ENCODE peak calls at places on chromosomes 13 and 19, in six cellular contexts. Y, K, P, L, C and O are unnamed samples.

GRCh38 chr19:43481701-43482100 is 16.3 kb upstream of the LYPD3 start:
- DNase-seq in P (no peak), Y (no peak), C (no peak), L (no peak), K (no peak), O (no peak)

GRCh38 chr19:54469496-54469934 is 3.6 kb downstream of the CDC42EP5 start:
- DNase-seq in K (peak), L (no peak), P (peak), C (no peak), Y (no peak), O (no peak)

GRCh38 chr13:37187611-37188010 is 82.1 kb upstream of the CSNK1A1L start:
- DNase-seq in P (no peak), K (no peak), L (no peak), C (no peak), Y (no peak), O (no peak)

GRCh38 chr19:16070366-16070990 is 5.8 kb upstream of the TPM4 start:
- DNase-seq in Y (peak), L (no peak), C (no peak), P (peak), K (peak), O (peak)

GRCh38 chr13:78680064-78680463 is 21.1 kb upstream of the OBI1 start:
- DNase-seq in C (no peak), P (no peak), Y (no peak), K (no peak), L (no peak), O (no peak)

GRCh38 chr13:30665638-30666037 is 47.9 kb downstream of the USPL1 start:
- DNase-seq in L (no peak), K (no peak), C (no peak), P (no peak), Y (no peak), O (no peak)

GRCh38 chr19:53881482-53882390 is at the start of gene PRKCG:
- DNase-seq in L (no peak), C (peak), P (peak), K (peak), Y (no peak), O (peak)

GRCh38 chr19:7326105-7326877 is 22.4 kb upstream of the ARHGEF18 start:
- DNase-seq in C (peak), L (no peak), Y (no peak), P (peak), K (no peak), O (no peak)

GRCh38 chr19:47273313-47274070 is 1.2 kb upstream of the INAFM1 start:
- DNase-seq in K (peak), Y (peak), C (peak), P (peak), L (peak), O (peak)

GRCh38 chr19:531753-532571 is at the start of gene CDC34:
- DNase-seq in L (no peak), Y (no peak), C (no peak), P (peak), K (no peak), O (no peak)

GRCh38 chr19:2302319-2303208 is 5.4 kb downstream of the LINGO3 start:
- DNase-seq in P (peak), L (no peak), C (peak), Y (no peak), K (peak), O (peak)

GRCh38 chr13:103238441-103238840 is 172.2 kb upstream of the SLC10A2 start:
- DNase-seq in Y (no peak), P (no peak), L (no peak), C (no peak), K (no peak), O (no peak)

GRCh38 chr13:48962281-48962680 is 13.4 kb upstream of the FNDC3A start:
- DNase-seq in C (no peak), L (no peak), Y (no peak), K (no peak), P (no peak), O (no peak)

GRCh38 chr19:15934332-15935078 is at the start of gene CYP4F11:
- DNase-seq in Y (peak), P (peak), K (peak), L (peak), C (no peak), O (peak)

GRCh38 chr13:105464249-105464648 is 1071.2 kb downstream of the EFNB2 start:
- DNase-seq in L (no peak), C (no peak), K (no peak), Y (no peak), P (no peak), O (no peak)

GRCh38 chr13:44713793-44714469 is 137.8 kb upstream of the TSC22D1 start:
- DNase-seq in Y (peak), K (no peak), C (no peak), L (no peak), P (no peak), O (no peak)

GRCh38 chr13:36293497-36293896 is 4.1 kb downstream of the CCDC169 start:
- DNase-seq in Y (no peak), K (no peak), P (no peak), C (no peak), L (no peak), O (no peak)

GRCh38 chr19:45994456-45994988 is 745 bp upstream of the CCDC61 start:
- DNase-seq in L (no peak), C (peak), P (no peak), K (no peak), Y (no peak), O (no peak)

GRCh38 chr13:102584423-102584822 is 12.4 kb upstream of the TPP2 start:
- DNase-seq in K (no peak), C (no peak), Y (no peak), P (no peak), L (no peak), O (no peak)

GRCh38 chr19:55336101-55336500 is 3.6 kb upstream of the KMT5C start:
- DNase-seq in C (no peak), K (no peak), P (no peak), Y (no peak), L (no peak), O (no peak)

GRCh38 chr19:58582985-58583384 is 9.8 kb upstream of the MZF1 start:
- DNase-seq in K (no peak), C (no peak), P (no peak), Y (no peak), L (no peak), O (no peak)

GRCh38 chr19:1407662-1408299 is 395 bp downstream of the DAZAP1 start:
- DNase-seq in C (no peak), K (no peak), L (no peak), Y (no peak), P (peak), O (peak)

GRCh38 chr13:90232291-90232690 is 1115.2 kb upstream of the MIR17HG start:
- DNase-seq in L (no peak), C (peak), Y (no peak), K (no peak), P (no peak), O (no peak)

GRCh38 chr13:90233933-90234672 is 1113.4 kb upstream of the MIR17HG start:
- DNase-seq in Y (no peak), K (no peak), C (no peak), P (no peak), L (no peak), O (no peak)

DNA sequence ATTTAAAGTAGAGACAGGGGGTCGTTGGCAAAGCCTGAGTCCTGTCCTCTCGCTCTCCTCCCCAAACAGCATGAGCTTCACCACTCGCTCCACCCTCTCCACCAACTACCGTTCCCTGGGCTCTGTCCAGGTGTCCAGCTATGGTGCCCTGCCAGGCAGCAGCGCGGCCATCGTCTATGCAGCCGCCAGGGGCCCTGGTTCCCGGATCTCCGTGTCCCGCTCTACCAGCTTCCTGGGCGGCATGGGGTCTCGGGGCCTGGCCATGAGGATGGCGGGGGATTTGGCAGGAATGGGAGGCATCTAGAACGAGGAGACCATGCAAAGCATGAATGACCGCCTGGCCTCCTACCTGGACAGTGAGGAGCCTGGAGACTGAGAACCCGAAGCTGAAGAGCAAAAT is 1117.2 kb upstream of the MIR17HG start:
- DNase-seq in C (no peak), L (no peak), Y (no peak), P (no peak), K (no peak), O (peak)
- TF ChIP-seq POLR2AphosphoS5 in C (no peak), L (no peak), Y (no peak), P (no peak), K (no peak), O (no peak)

GRCh38 chr19:3618144-3618810 is 8.3 kb downstream of the CACTIN start:
- DNase-seq in C (peak), L (no peak), P (peak), K (peak), Y (no peak), O (peak)
- TF ChIP-seq POLR2AphosphoS5 in C (no peak), L (no peak), P (no peak), K (no peak), Y (no peak), O (no peak)

GRCh38 chr19:10815969-10816635 is 19.9 kb downstream of the TMED1 start:
- DNase-seq in L (no peak), Y (no peak), C (peak), P (no peak), K (no peak), O (no peak)

GRCh38 chr19:10816691-10817090 is 19.3 kb downstream of the TMED1 start:
- DNase-seq in P (no peak), K (no peak), Y (no peak), L (no peak), C (no peak), O (no peak)

GRCh38 chr19:10819124-10820060 is 16.6 kb downstream of the TMED1 start:
- DNase-seq in C (no peak), L (no peak), Y (no peak), P (no peak), K (peak), O (no peak)

GRCh38 chr19:10818306-10819123 is 17.5 kb downstream of the TMED1 start:
- DNase-seq in P (no peak), Y (no peak), C (no peak), K (no peak), L (no peak), O (no peak)

GRCh38 chr19:10817291-10818038 is 18.5 kb downstream of the TMED1 start:
- DNase-seq in P (peak), K (peak), Y (peak), C (peak), L (no peak), O (no peak)
- TF ChIP-seq POLR2AphosphoS5 in P (no peak), K (no peak), Y (peak), C (no peak), L (peak), O (peak)

GRCh38 chr19:19342086-19343015 is 21.7 kb downstream of the MAU2 start:
- DNase-seq in C (peak), L (no peak), Y (peak), P (peak), K (peak), O (peak)
- TF ChIP-seq POLR2AphosphoS5 in C (no peak), L (peak), Y (no peak), P (no peak), K (no peak), O (no peak)